ENCODE peak calls at places on chromosome 2, in four cellular contexts. T is Panc1, R is K562, M is HepG2. E is an unnamed sample.
A peak's percentile ranks its signal among the peaks of the same experiment; 100 is the strongest.

GRCh38 chr2:241540766-241541561 is 17.6 kb upstream of the BOK start:
- DNase-seq in T (no peak), R (peak; percentile 99), M (no peak), E (peak; percentile 70)

GRCh38 chr2:150374562-150374961 is 112.9 kb downstream of the RND3 start:
- DNase-seq in T (no peak), R (no peak), M (no peak), E (no peak)

GRCh38 chr2:186690796-186691195 is 3.1 kb upstream of the FAM171B start:
- DNase-seq in T (no peak), R (no peak), M (no peak), E (no peak)

GRCh38 chr2:234754126-234754525 is 197.7 kb upstream of the SH3BP4 start:
- DNase-seq in T (no peak), R (no peak), M (no peak), E (no peak)

GRCh38 chr2:170822885-170823799 is 6.5 kb downstream of the GAD1 start:
- DNase-seq in T (no peak), R (peak; percentile 66), M (no peak), E (no peak)

GRCh38 chr2:38274286-38275276 is 102.5 kb downstream of the ATL2 start:
- DNase-seq in T (peak; percentile 59), R (peak; percentile 47), M (peak; percentile 76), E (peak; percentile 79)

GRCh38 chr2:173555833-173556232 is 201.2 kb downstream of the CDCA7 start:
- DNase-seq in T (no peak), R (no peak), M (no peak), E (no peak)

GRCh38 chr2:201891676-201892075 is 85.3 kb downstream of the CDK15 start:
- DNase-seq in T (no peak), R (no peak), M (no peak), E (no peak)

GRCh38 chr2:107263596-107264090 is 377.7 kb upstream of the ST6GAL2 start:
- DNase-seq in T (no peak), R (no peak), M (no peak), E (no peak)

GRCh38 chr2:37573818-37574388 is 97.5 kb downstream of the CDC42EP3 start:
- DNase-seq in T (no peak), R (no peak), M (no peak), E (no peak)

GRCh38 chr2:217988014-217988839 is 14.6 kb downstream of the TNS1 start:
- DNase-seq in T (no peak), R (peak; percentile 70), M (peak; percentile 58), E (peak; percentile 78)

GRCh38 chr2:31693882-31694281 is 113.1 kb upstream of the SRD5A2 start:
- DNase-seq in T (no peak), R (no peak), M (no peak), E (peak; percentile 29)

GRCh38 chr2:8684885-8685696 is 3.2 kb downstream of the ID2 start:
- DNase-seq in T (no peak), R (peak; percentile 51), M (peak; percentile 59), E (peak; percentile 45)
- TF ChIP-seq TCF7L2 in T (no peak), R (no peak), M (no peak), E (no peak)

DNA sequence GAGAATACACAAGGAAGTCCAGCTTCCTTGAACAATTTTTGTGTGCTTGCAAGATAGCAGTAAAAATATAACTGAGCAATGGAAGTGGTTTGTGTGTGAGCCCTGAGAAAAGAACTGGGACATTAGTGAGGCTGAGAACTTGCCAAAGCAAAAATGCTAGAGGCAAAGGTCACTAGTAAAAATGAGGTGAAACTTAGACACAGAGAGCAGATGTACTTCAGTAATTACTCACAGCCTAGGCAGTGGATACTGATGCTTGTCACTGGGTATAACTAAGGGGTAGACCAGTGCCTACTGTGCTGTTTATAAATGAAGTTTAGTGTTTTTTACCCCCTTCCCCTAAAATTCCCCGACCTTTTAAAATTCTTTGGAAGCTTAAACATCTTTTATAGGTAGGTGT is 450.1 kb downstream of the LPIN1 start:
- DNase-seq in T (no peak), R (no peak), M (no peak), E (no peak)
- TF ChIP-seq TCF7L2 in T (no peak), R (no peak), M (no peak), E (no peak)

GRCh38 chr2:230678018-230678417 is 34.6 kb upstream of the CAB39 start:
- DNase-seq in T (no peak), R (no peak), M (no peak), E (no peak)

GRCh38 chr2:230678451-230678850 is 34.2 kb upstream of the CAB39 start:
- DNase-seq in T (no peak), R (no peak), M (no peak), E (no peak)

GRCh38 chr2:230674930-230675672 is 37.5 kb upstream of the CAB39 start:
- DNase-seq in T (no peak), R (no peak), M (no peak), E (no peak)

GRCh38 chr2:230674401-230674800 is 38.2 kb upstream of the CAB39 start:
- DNase-seq in T (no peak), R (no peak), M (no peak), E (no peak)

GRCh38 chr2:230677182-230677946 is 35.3 kb upstream of the CAB39 start:
- DNase-seq in T (no peak), R (no peak), M (no peak), E (no peak)
- TF ChIP-seq TCF7L2 in T (no peak), R (no peak), M (no peak), E (no peak)

GRCh38 chr2:33370886-33371285 is 105.6 kb upstream of the RASGRP3 start:
- DNase-seq in T (no peak), R (no peak), M (no peak), E (no peak)
- TF ChIP-seq TCF7L2 in T (no peak), R (no peak), M (no peak), E (no peak)